ENCODE peak calls at places on chromosomes 7 and 10, in nine cellular contexts. Z, D, U, F, A, J, N, Y and P are unnamed samples.

GRCh38 chr7:84025332-84025927 is 169.2 kb downstream of the SEMA3A start:
- DNase-seq in J (peak; percentile 15), Y (peak; percentile 93), A (no peak), D (peak; percentile 47), U (peak; percentile 94), F (no peak), Z (no peak), N (peak; percentile 94), P (peak; percentile 86)

GRCh38 chr10:72337039-72337629 is 17.6 kb downstream of the DNAJB12 start:
- DNase-seq in N (peak; percentile 77), U (peak; percentile 53), J (no peak), Z (peak; percentile 95), D (peak; percentile 88), A (peak; percentile 93), Y (peak; percentile 53), F (peak; percentile 84), P (peak; percentile 83)

GRCh38 chr10:21364196-21365114 is 161.0 kb downstream of the SKIDA1 start:
- DNase-seq in U (peak; percentile 74), Z (no peak), F (no peak), N (peak; percentile 70), J (peak; percentile 84), D (peak; percentile 44), A (no peak), Y (peak; percentile 78), P (peak; percentile 86)

GRCh38 chr7:116598278-116598677 is 73.4 kb downstream of the CAV1 start:
- DNase-seq in Y (no peak), Z (peak; percentile 30), F (no peak), U (no peak), N (no peak), J (no peak), A (no peak), D (no peak), P (no peak)

GRCh38 chr10:27794157-27794556 is 48.5 kb upstream of the MKX start:
- DNase-seq in A (no peak), J (no peak), D (no peak), N (peak; percentile 33), U (peak; percentile 5), Z (no peak), F (no peak), Y (peak; percentile 1), P (no peak)

GRCh38 chr7:147485660-147486210 is 1104.8 kb upstream of the C7orf33 start:
- DNase-seq in U (no peak), F (no peak), N (no peak), Z (no peak), D (no peak), J (no peak), A (no peak), Y (no peak), P (no peak)

GRCh38 chr10:6014241-6014761 is 37.0 kb upstream of the IL15RA start:
- DNase-seq in Y (peak; percentile 17), J (no peak), D (peak; percentile 58), N (peak; percentile 59), Z (peak; percentile 61), F (peak; percentile 84), A (peak; percentile 96), U (peak; percentile 42), P (peak; percentile 69)

GRCh38 chr10:110647136-110647430 is 2.9 kb downstream of the RBM20 start:
- DNase-seq in J (no peak), Y (no peak), F (no peak), Z (no peak), A (no peak), D (no peak), N (no peak), U (peak; percentile 47), P (no peak)

GRCh38 chr10:43166879-43167490 is 28.7 kb downstream of the CSGALNACT2 start:
- DNase-seq in F (no peak), J (no peak), Z (no peak), A (no peak), U (no peak), D (no peak), N (no peak), Y (no peak), P (no peak)

GRCh38 chr7:92633211-92633906 is 43.2 kb upstream of the FAM133B start:
- DNase-seq in F (peak; percentile 28), D (peak; percentile 55), U (peak; percentile 94), Z (peak; percentile 27), A (peak; percentile 43), J (no peak), Y (peak; percentile 83), N (peak; percentile 93), P (peak; percentile 94)

GRCh38 chr7:141027043-141027442 is 12.3 kb upstream of the MRPS33 start:
- DNase-seq in Y (no peak), U (no peak), F (no peak), D (no peak), Z (no peak), J (no peak), A (no peak), N (no peak), P (no peak)

GRCh38 chr10:83965473-83965872 is 173.8 kb upstream of the GHITM start:
- DNase-seq in U (no peak), F (no peak), A (no peak), J (no peak), N (no peak), Z (no peak), D (no peak), Y (no peak), P (no peak)

GRCh38 chr10:96910488-96911395 is 78.6 kb downstream of the LCOR start:
- DNase-seq in Y (peak; percentile 12), U (peak; percentile 35), F (no peak), Z (no peak), D (peak; percentile 43), N (peak; percentile 60), J (no peak), A (peak; percentile 18), P (peak; percentile 56)

GRCh38 chr10:60281331-60281730 is 108.3 kb downstream of the ANK3 start:
- DNase-seq in F (no peak), J (no peak), D (no peak), Y (no peak), N (peak; percentile 80), U (peak; percentile 80), Z (no peak), A (no peak), P (no peak)

GRCh38 chr7:1120791-1121190 is 32.9 kb downstream of the GPER1 start:
- DNase-seq in U (no peak), N (peak; percentile 67), Z (no peak), J (no peak), D (no peak), A (no peak), Y (no peak), F (no peak), P (no peak)

GRCh38 chr7:50266893-50267386 is 37.6 kb upstream of the IKZF1 start:
- DNase-seq in J (no peak), U (no peak), Y (no peak), N (no peak), Z (no peak), D (no peak), F (no peak), A (no peak), P (no peak)

GRCh38 chr7:31333301-31333700 is 7.2 kb downstream of the NEUROD6 start:
- DNase-seq in F (no peak), Z (no peak), N (no peak), A (no peak), Y (no peak), D (no peak), U (no peak), J (no peak), P (no peak)

DNA sequence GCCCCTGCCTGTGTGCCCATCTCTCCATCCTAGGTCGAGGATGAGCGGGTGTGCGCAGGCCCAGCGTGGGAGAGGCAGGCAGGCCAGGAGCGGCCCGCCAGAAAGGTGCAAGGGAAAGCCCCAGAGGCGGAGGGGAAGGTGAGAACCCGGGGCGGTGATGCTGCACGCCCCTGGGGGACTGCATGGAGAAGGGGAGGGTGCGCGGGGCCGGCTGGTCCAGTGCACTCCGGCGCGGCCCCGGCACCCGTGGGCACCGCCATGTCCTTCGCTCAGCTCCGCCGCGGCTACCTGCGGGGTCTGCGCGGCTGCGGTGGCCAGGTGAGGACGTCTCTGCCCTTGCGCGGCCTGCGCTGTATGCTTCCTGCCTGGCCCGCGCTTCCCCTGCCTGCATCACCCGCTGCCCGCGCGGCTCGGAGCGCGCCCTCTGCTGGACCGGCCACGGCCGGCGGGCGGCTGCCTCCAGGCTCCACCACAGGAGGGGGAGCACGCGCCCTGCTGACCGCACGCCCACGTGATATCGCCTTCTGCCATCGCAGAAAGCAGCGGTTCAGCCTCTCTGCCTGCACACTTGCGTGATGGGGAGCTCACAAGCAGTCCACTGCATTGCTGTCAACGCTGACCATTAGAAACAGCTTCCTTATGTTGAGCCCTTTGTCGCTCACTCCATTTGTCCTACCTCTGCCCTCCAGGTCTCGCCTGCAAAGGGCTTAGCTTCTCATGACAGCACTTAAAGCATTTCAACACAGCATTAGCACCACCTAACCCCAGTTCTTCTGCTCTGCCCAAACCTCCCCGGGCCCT is 73.9 kb downstream of the CXCL12 start:
- DNase-seq in J (peak; percentile 58), D (peak; percentile 93), Z (peak; percentile 92), N (peak; percentile 77), Y (peak; percentile 63), F (peak; percentile 84), U (peak; percentile 79), A (peak; percentile 81), P (peak; percentile 83)
- TF ChIP-seq CTCF in J (peak; percentile 93), D (peak; percentile 95), Z (peak; percentile 95), N (peak; percentile 37), Y (peak; percentile 90), F (peak; percentile 93), U (peak; percentile 98), A (peak; percentile 97), P (peak; percentile 45)

DNA sequence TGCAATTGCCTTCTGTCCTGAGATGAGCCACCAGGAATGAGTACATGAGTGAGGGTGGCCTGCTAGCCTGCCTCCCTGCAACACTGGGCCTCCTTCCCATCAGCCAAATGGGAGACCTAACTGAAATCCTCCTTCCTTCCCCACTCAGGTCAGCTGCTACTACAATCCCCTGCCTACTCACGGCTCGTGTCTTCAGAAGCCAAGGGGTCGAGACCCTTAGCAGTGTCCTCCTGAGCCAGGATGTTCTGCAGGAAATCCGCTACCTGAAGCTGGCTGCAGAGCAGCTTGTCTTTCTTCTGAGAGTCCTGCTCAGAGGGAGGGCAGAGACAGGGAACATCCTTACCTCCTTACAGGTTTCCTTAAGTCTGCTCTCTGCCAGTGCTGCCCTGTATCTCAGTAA is 1.2 kb downstream of the ZWINT start:
- DNase-seq in D (no peak), Z (no peak), F (no peak), J (no peak), A (no peak), N (no peak), Y (no peak), U (no peak), P (no peak)
- H3K4me3 ChIP-seq in D (no peak overlapping the region), Z (no peak overlapping the region), F (no peak overlapping the region), J (peak overlapping the region; percentile 98), A (no peak overlapping the region), N (peak overlapping the region; percentile 62), Y (peak overlapping the region; percentile 87), U (no peak overlapping the region), P (no peak overlapping the region)

DNA sequence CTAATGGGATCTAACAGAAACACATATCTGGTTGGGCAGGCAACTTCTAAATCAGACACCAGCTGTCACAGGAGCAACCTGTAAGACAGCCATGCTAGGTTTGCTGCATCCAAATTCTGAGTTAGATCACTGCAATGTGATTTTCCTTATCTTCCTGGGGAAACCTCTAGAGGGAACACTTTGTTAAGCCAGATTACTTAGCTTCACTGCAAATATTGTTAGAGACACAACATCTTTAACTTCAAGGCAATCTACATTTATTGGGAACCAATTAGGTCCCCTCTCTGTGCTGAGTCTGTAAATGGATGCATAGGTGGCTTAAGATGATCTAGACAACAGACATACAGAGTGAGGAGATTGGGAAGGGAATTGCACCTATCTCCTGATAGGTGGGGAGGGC is 109.7 kb upstream of the ELMO1 start:
- DNase-seq in Z (no peak), D (no peak), F (no peak), N (no peak), Y (no peak), A (no peak), U (no peak), J (no peak), P (no peak)
- TF ChIP-seq CTCF in Z (no peak), D (peak; percentile 14), F (no peak), N (no peak), Y (no peak), A (no peak), U (no peak), J (no peak), P (no peak)

GRCh38 chr7:12716134-12716667 is 28.8 kb downstream of the ARL4A start:
- DNase-seq in U (no peak), Y (no peak), Z (no peak), D (no peak), J (no peak), N (no peak), A (no peak), F (no peak), P (peak; percentile 29)
- H3K4me3 ChIP-seq in U (no peak overlapping the region), Y (no peak overlapping the region), Z (no peak overlapping the region), D (no peak overlapping the region), J (no peak overlapping the region), N (no peak overlapping the region), A (no peak overlapping the region), F (no peak overlapping the region), P (no peak overlapping the region)